ENCODE peak calls at places on chromosome 15, in four cellular contexts. One of them, this sample, is unnamed.

GRCh38 chr15:57227181-57227580 is 149.1 kb upstream of the CGNL1 start:
- DNase-seq in NCI-H1105 treated with DMSO at 0.1 percent for 48 hours: peak; percentile 44
- DNase-seq in mesothelial cell of epicardium: no peak
- DNase-seq in NCI-H510A treated with DMSO at 0.1 percent for 48 hours: no peak
- DNase-seq in this sample: no peak

GRCh38 chr15:25478313-25478712 is 39.5 kb upstream of the UBE3A start:
- DNase-seq in NCI-H1105 treated with DMSO at 0.1 percent for 48 hours: no peak
- DNase-seq in mesothelial cell of epicardium: no peak
- DNase-seq in NCI-H510A treated with DMSO at 0.1 percent for 48 hours: no peak
- DNase-seq in this sample: no peak

GRCh38 chr15:63308491-63308890 is 31.1 kb downstream of the APH1B start:
- DNase-seq in NCI-H1105 treated with DMSO at 0.1 percent for 48 hours: no peak
- DNase-seq in mesothelial cell of epicardium: no peak
- DNase-seq in NCI-H510A treated with DMSO at 0.1 percent for 48 hours: no peak
- DNase-seq in this sample: no peak

GRCh38 chr15:28267727-28268126 is 54.3 kb downstream of the HERC2 start:
- DNase-seq in NCI-H1105 treated with DMSO at 0.1 percent for 48 hours: no peak
- DNase-seq in mesothelial cell of epicardium: no peak
- DNase-seq in NCI-H510A treated with DMSO at 0.1 percent for 48 hours: no peak
- DNase-seq in this sample: no peak

GRCh38 chr15:55902975-55903374 is 90.4 kb downstream of the NEDD4 start:
- DNase-seq in NCI-H1105 treated with DMSO at 0.1 percent for 48 hours: no peak
- DNase-seq in mesothelial cell of epicardium: no peak
- DNase-seq in NCI-H510A treated with DMSO at 0.1 percent for 48 hours: no peak
- DNase-seq in this sample: no peak

GRCh38 chr15:57654136-57654845 is 52.2 kb upstream of the POLR2M start:
- DNase-seq in NCI-H1105 treated with DMSO at 0.1 percent for 48 hours: no peak
- DNase-seq in mesothelial cell of epicardium: no peak
- DNase-seq in NCI-H510A treated with DMSO at 0.1 percent for 48 hours: peak; percentile 8
- DNase-seq in this sample: no peak

GRCh38 chr15:33242669-33243191 is 48.2 kb upstream of the FMN1 start:
- DNase-seq in NCI-H1105 treated with DMSO at 0.1 percent for 48 hours: no peak
- DNase-seq in mesothelial cell of epicardium: no peak
- DNase-seq in NCI-H510A treated with DMSO at 0.1 percent for 48 hours: no peak
- DNase-seq in this sample: no peak

GRCh38 chr15:68275165-68275746 is 2.3 kb upstream of the FEM1B start:
- DNase-seq in NCI-H1105 treated with DMSO at 0.1 percent for 48 hours: no peak
- DNase-seq in mesothelial cell of epicardium: no peak
- DNase-seq in NCI-H510A treated with DMSO at 0.1 percent for 48 hours: peak; percentile 25
- DNase-seq in this sample: no peak

GRCh38 chr15:87632364-87632763 is 624.2 kb downstream of the NTRK3 start:
- DNase-seq in NCI-H1105 treated with DMSO at 0.1 percent for 48 hours: no peak
- DNase-seq in mesothelial cell of epicardium: no peak
- DNase-seq in NCI-H510A treated with DMSO at 0.1 percent for 48 hours: no peak
- DNase-seq in this sample: no peak

GRCh38 chr15:56358604-56359003 is 6.6 kb upstream of the TEX9 start:
- DNase-seq in NCI-H1105 treated with DMSO at 0.1 percent for 48 hours: no peak
- DNase-seq in mesothelial cell of epicardium: no peak
- DNase-seq in NCI-H510A treated with DMSO at 0.1 percent for 48 hours: no peak
- DNase-seq in this sample: no peak

GRCh38 chr15:69631005-69631404 is 178.4 kb downstream of the RPLP1 start:
- DNase-seq in NCI-H1105 treated with DMSO at 0.1 percent for 48 hours: no peak
- DNase-seq in mesothelial cell of epicardium: no peak
- DNase-seq in NCI-H510A treated with DMSO at 0.1 percent for 48 hours: no peak
- DNase-seq in this sample: no peak

GRCh38 chr15:68542771-68543544 is 35.8 kb upstream of the CORO2B start:
- DNase-seq in NCI-H1105 treated with DMSO at 0.1 percent for 48 hours: no peak
- DNase-seq in mesothelial cell of epicardium: no peak
- DNase-seq in NCI-H510A treated with DMSO at 0.1 percent for 48 hours: no peak
- DNase-seq in this sample: no peak

GRCh38 chr15:94667109-94667508 is 435.7 kb downstream of the MCTP2 start:
- DNase-seq in NCI-H1105 treated with DMSO at 0.1 percent for 48 hours: no peak
- DNase-seq in mesothelial cell of epicardium: no peak
- DNase-seq in NCI-H510A treated with DMSO at 0.1 percent for 48 hours: no peak
- DNase-seq in this sample: no peak

GRCh38 chr15:77028451-77029165 is 33.7 kb downstream of the PSTPIP1 start:
- DNase-seq in NCI-H1105 treated with DMSO at 0.1 percent for 48 hours: no peak
- DNase-seq in mesothelial cell of epicardium: peak; percentile 6
- DNase-seq in NCI-H510A treated with DMSO at 0.1 percent for 48 hours: no peak
- DNase-seq in this sample: no peak

GRCh38 chr15:77841376-77841775 is 208.7 kb upstream of the LINGO1 start:
- DNase-seq in NCI-H1105 treated with DMSO at 0.1 percent for 48 hours: no peak
- DNase-seq in mesothelial cell of epicardium: no peak
- DNase-seq in NCI-H510A treated with DMSO at 0.1 percent for 48 hours: no peak
- DNase-seq in this sample: no peak

GRCh38 chr15:60590935-60591490 is 112.1 kb upstream of the ICE2 start:
- DNase-seq in NCI-H1105 treated with DMSO at 0.1 percent for 48 hours: no peak
- DNase-seq in mesothelial cell of epicardium: peak; percentile 32
- DNase-seq in NCI-H510A treated with DMSO at 0.1 percent for 48 hours: no peak
- DNase-seq in this sample: no peak

GRCh38 chr15:58987036-58987435 is 427 bp upstream of the RNF111 start:
- DNase-seq in NCI-H1105 treated with DMSO at 0.1 percent for 48 hours: no peak
- DNase-seq in mesothelial cell of epicardium: no peak
- DNase-seq in NCI-H510A treated with DMSO at 0.1 percent for 48 hours: peak; percentile 68
- DNase-seq in this sample: no peak

GRCh38 chr15:35397027-35397426 is 148.9 kb downstream of the DPH6 start:
- DNase-seq in NCI-H1105 treated with DMSO at 0.1 percent for 48 hours: no peak
- DNase-seq in mesothelial cell of epicardium: no peak
- DNase-seq in NCI-H510A treated with DMSO at 0.1 percent for 48 hours: no peak
- DNase-seq in this sample: no peak

GRCh38 chr15:68700395-68701123 is 120.1 kb downstream of the ANP32A start:
- DNase-seq in NCI-H1105 treated with DMSO at 0.1 percent for 48 hours: peak; percentile 21
- DNase-seq in mesothelial cell of epicardium: no peak
- DNase-seq in NCI-H510A treated with DMSO at 0.1 percent for 48 hours: peak; percentile 39
- DNase-seq in this sample: peak; percentile 67

GRCh38 chr15:84079885-84080777 is 155.4 kb upstream of the GOLGA6L4 start:
- DNase-seq in NCI-H1105 treated with DMSO at 0.1 percent for 48 hours: peak; percentile 68
- DNase-seq in mesothelial cell of epicardium: peak; percentile 23
- DNase-seq in NCI-H510A treated with DMSO at 0.1 percent for 48 hours: peak; percentile 34
- DNase-seq in this sample: peak; percentile 69

GRCh38 chr15:33234019-33234418 is 39.5 kb upstream of the FMN1 start:
- DNase-seq in NCI-H1105 treated with DMSO at 0.1 percent for 48 hours: peak; percentile 61
- DNase-seq in mesothelial cell of epicardium: no peak
- DNase-seq in NCI-H510A treated with DMSO at 0.1 percent for 48 hours: peak; percentile 41
- DNase-seq in this sample: peak; percentile 32

GRCh38 chr15:28903555-28903954 is 17.8 kb downstream of the APBA2 start:
- DNase-seq in NCI-H1105 treated with DMSO at 0.1 percent for 48 hours: no peak
- DNase-seq in mesothelial cell of epicardium: no peak
- DNase-seq in NCI-H510A treated with DMSO at 0.1 percent for 48 hours: no peak
- DNase-seq in this sample: no peak

GRCh38 chr15:35038655-35039534 is 46.2 kb downstream of the NANOGP8 start:
- DNase-seq in NCI-H1105 treated with DMSO at 0.1 percent for 48 hours: no peak
- DNase-seq in mesothelial cell of epicardium: no peak
- DNase-seq in NCI-H510A treated with DMSO at 0.1 percent for 48 hours: no peak
- DNase-seq in this sample: no peak

GRCh38 chr15:98363955-98364354 is 284.4 kb upstream of the IGF1R start:
- DNase-seq in NCI-H1105 treated with DMSO at 0.1 percent for 48 hours: no peak
- DNase-seq in mesothelial cell of epicardium: no peak
- DNase-seq in NCI-H510A treated with DMSO at 0.1 percent for 48 hours: no peak
- DNase-seq in this sample: no peak

GRCh38 chr15:85475317-85475701 is 94.9 kb downstream of the AKAP13 start:
- DNase-seq in NCI-H1105 treated with DMSO at 0.1 percent for 48 hours: no peak
- DNase-seq in mesothelial cell of epicardium: no peak
- DNase-seq in NCI-H510A treated with DMSO at 0.1 percent for 48 hours: no peak
- DNase-seq in this sample: no peak

GRCh38 chr15:41934843-41935242 is 37.5 kb downstream of the EHD4 start:
- DNase-seq in NCI-H1105 treated with DMSO at 0.1 percent for 48 hours: no peak
- DNase-seq in mesothelial cell of epicardium: no peak
- DNase-seq in NCI-H510A treated with DMSO at 0.1 percent for 48 hours: no peak
- DNase-seq in this sample: no peak

GRCh38 chr15:100114100-100114499 is 227.7 kb downstream of the ADAMTS17 start:
- DNase-seq in NCI-H1105 treated with DMSO at 0.1 percent for 48 hours: no peak
- DNase-seq in mesothelial cell of epicardium: no peak
- DNase-seq in NCI-H510A treated with DMSO at 0.1 percent for 48 hours: no peak
- DNase-seq in this sample: no peak

GRCh38 chr15:99615460-99615859 is 49.7 kb downstream of the MEF2A start:
- DNase-seq in NCI-H1105 treated with DMSO at 0.1 percent for 48 hours: no peak
- DNase-seq in mesothelial cell of epicardium: no peak
- DNase-seq in NCI-H510A treated with DMSO at 0.1 percent for 48 hours: no peak
- DNase-seq in this sample: no peak

GRCh38 chr15:94070341-94071275 is 160.8 kb upstream of the MCTP2 start:
- DNase-seq in NCI-H1105 treated with DMSO at 0.1 percent for 48 hours: no peak
- DNase-seq in mesothelial cell of epicardium: no peak
- DNase-seq in NCI-H510A treated with DMSO at 0.1 percent for 48 hours: peak; percentile 40
- DNase-seq in this sample: peak; percentile 58

GRCh38 chr15:68609618-68610017 is 30.8 kb downstream of the CORO2B start:
- DNase-seq in NCI-H1105 treated with DMSO at 0.1 percent for 48 hours: no peak
- DNase-seq in mesothelial cell of epicardium: no peak
- DNase-seq in NCI-H510A treated with DMSO at 0.1 percent for 48 hours: no peak
- DNase-seq in this sample: no peak

GRCh38 chr15:71279757-71280141 is 164.5 kb downstream of the THSD4 start:
- DNase-seq in NCI-H1105 treated with DMSO at 0.1 percent for 48 hours: no peak
- DNase-seq in mesothelial cell of epicardium: no peak
- DNase-seq in NCI-H510A treated with DMSO at 0.1 percent for 48 hours: no peak
- DNase-seq in this sample: no peak

GRCh38 chr15:35753486-35753885 is 207.5 kb upstream of the DPH6 start:
- DNase-seq in NCI-H1105 treated with DMSO at 0.1 percent for 48 hours: no peak
- DNase-seq in mesothelial cell of epicardium: no peak
- DNase-seq in NCI-H510A treated with DMSO at 0.1 percent for 48 hours: no peak
- DNase-seq in this sample: no peak

GRCh38 chr15:84961707-84962106 is 19.9 kb upstream of the PDE8A start:
- DNase-seq in NCI-H1105 treated with DMSO at 0.1 percent for 48 hours: no peak
- DNase-seq in mesothelial cell of epicardium: no peak
- DNase-seq in NCI-H510A treated with DMSO at 0.1 percent for 48 hours: no peak
- DNase-seq in this sample: no peak

GRCh38 chr15:56496635-56497034 is 31.7 kb upstream of the MNS1 start:
- DNase-seq in NCI-H1105 treated with DMSO at 0.1 percent for 48 hours: peak; percentile 68
- DNase-seq in mesothelial cell of epicardium: no peak
- DNase-seq in NCI-H510A treated with DMSO at 0.1 percent for 48 hours: peak; percentile 59
- DNase-seq in this sample: peak; percentile 58

GRCh38 chr15:32794973-32795372 is 77.2 kb downstream of the GREM1 start:
- DNase-seq in NCI-H1105 treated with DMSO at 0.1 percent for 48 hours: no peak
- DNase-seq in mesothelial cell of epicardium: no peak
- DNase-seq in NCI-H510A treated with DMSO at 0.1 percent for 48 hours: no peak
- DNase-seq in this sample: no peak

GRCh38 chr15:23628612-23629233 is 18.9 kb downstream of the MAGEL2 start:
- DNase-seq in NCI-H1105 treated with DMSO at 0.1 percent for 48 hours: peak; percentile 50
- DNase-seq in mesothelial cell of epicardium: no peak
- DNase-seq in NCI-H510A treated with DMSO at 0.1 percent for 48 hours: peak; percentile 4
- DNase-seq in this sample: no peak

GRCh38 chr15:95259513-95259912 is 1028.2 kb downstream of the MCTP2 start:
- DNase-seq in NCI-H1105 treated with DMSO at 0.1 percent for 48 hours: peak; percentile 60
- DNase-seq in mesothelial cell of epicardium: peak; percentile 28
- DNase-seq in NCI-H510A treated with DMSO at 0.1 percent for 48 hours: peak; percentile 6
- DNase-seq in this sample: peak; percentile 45

GRCh38 chr15:35304389-35304788 is 219.3 kb upstream of the NANOGP8 start:
- DNase-seq in NCI-H1105 treated with DMSO at 0.1 percent for 48 hours: no peak
- DNase-seq in mesothelial cell of epicardium: no peak
- DNase-seq in NCI-H510A treated with DMSO at 0.1 percent for 48 hours: no peak
- DNase-seq in this sample: no peak

This sample was measured in NCI-H345.